ENCODE peak calls at places on chromosomes 1 and 21, in four cellular contexts. One of them, this sample, is unnamed.

GRCh38 chr1:36533897-36534296 is 51.2 kb upstream of the CSF3R start:
- DNase-seq in body of pancreas: no peak
- DNase-seq in Peyer's patch: peak
- DNase-seq in brain microvascular endothelial cell: no peak
- DNase-seq in this sample: no peak

GRCh38 chr1:40710581-40711315 is 19.2 kb downstream of the NFYC start:
- DNase-seq in brain microvascular endothelial cell: no peak
- DNase-seq in body of pancreas: peak
- DNase-seq in Peyer's patch: no peak
- DNase-seq in this sample: no peak

GRCh38 chr1:116769561-116769977 is 15.3 kb downstream of the CD2 start:
- DNase-seq in body of pancreas: no peak
- DNase-seq in brain microvascular endothelial cell: peak
- DNase-seq in Peyer's patch: peak
- DNase-seq in this sample: no peak

GRCh38 chr1:212500351-212500750 is 67.6 kb downstream of the NENF start:
- DNase-seq in body of pancreas: no peak
- DNase-seq in brain microvascular endothelial cell: no peak
- DNase-seq in Peyer's patch: no peak
- DNase-seq in this sample: no peak

GRCh38 chr1:166032901-166033371 is 133.9 kb downstream of the FAM78B start:
- DNase-seq in brain microvascular endothelial cell: no peak
- DNase-seq in Peyer's patch: no peak
- DNase-seq in body of pancreas: peak
- DNase-seq in this sample: no peak

GRCh38 chr1:168396940-168397680 is 116.4 kb downstream of the TBX19 start:
- DNase-seq in body of pancreas: no peak
- DNase-seq in Peyer's patch: no peak
- DNase-seq in brain microvascular endothelial cell: no peak
- DNase-seq in this sample: no peak

GRCh38 chr1:243713470-243714186 is 136.4 kb downstream of the AKT3 start:
- DNase-seq in brain microvascular endothelial cell: no peak
- DNase-seq in Peyer's patch: no peak
- DNase-seq in body of pancreas: no peak
- DNase-seq in this sample: no peak

GRCh38 chr1:246667773-246668172 is 56.4 kb upstream of the SCCPDH start:
- DNase-seq in Peyer's patch: no peak
- DNase-seq in body of pancreas: no peak
- DNase-seq in brain microvascular endothelial cell: no peak
- DNase-seq in this sample: no peak

GRCh38 chr1:40763742-40764532 is 19.6 kb upstream of the KCNQ4 start:
- DNase-seq in body of pancreas: no peak
- DNase-seq in Peyer's patch: no peak
- DNase-seq in brain microvascular endothelial cell: no peak
- DNase-seq in this sample: no peak

GRCh38 chr1:66980745-66981367 is 56.1 kb downstream of the MIER1 start:
- DNase-seq in body of pancreas: no peak
- DNase-seq in brain microvascular endothelial cell: no peak
- DNase-seq in Peyer's patch: no peak
- DNase-seq in this sample: no peak

GRCh38 chr1:29583727-29584126 is 347.4 kb downstream of the PTPRU start:
- DNase-seq in Peyer's patch: no peak
- DNase-seq in body of pancreas: no peak
- DNase-seq in brain microvascular endothelial cell: no peak
- DNase-seq in this sample: no peak

GRCh38 chr1:50237081-50237480 is 128.4 kb downstream of the ELAVL4 start:
- DNase-seq in body of pancreas: no peak
- DNase-seq in brain microvascular endothelial cell: no peak
- DNase-seq in Peyer's patch: no peak
- DNase-seq in this sample: no peak

GRCh38 chr1:56468472-56468871 is 110.9 kb downstream of the PLPP3 start:
- DNase-seq in brain microvascular endothelial cell: no peak
- DNase-seq in body of pancreas: no peak
- DNase-seq in Peyer's patch: no peak
- DNase-seq in this sample: no peak

GRCh38 chr1:150567341-150567716 is 12.1 kb downstream of the MCL1 start:
- DNase-seq in body of pancreas: no peak
- DNase-seq in brain microvascular endothelial cell: no peak
- DNase-seq in Peyer's patch: peak
- DNase-seq in this sample: no peak

GRCh38 chr1:117262976-117263375 is 52.2 kb upstream of the VTCN1 start:
- DNase-seq in Peyer's patch: no peak
- DNase-seq in brain microvascular endothelial cell: no peak
- DNase-seq in body of pancreas: no peak
- DNase-seq in this sample: no peak

GRCh38 chr1:11796036-11796828 is 9.5 kb downstream of the MTHFR start:
- DNase-seq in body of pancreas: no peak
- DNase-seq in brain microvascular endothelial cell: peak
- DNase-seq in Peyer's patch: no peak
- DNase-seq in this sample: no peak

GRCh38 chr1:15260418-15261154 is 13.6 kb downstream of the FHAD1 start:
- DNase-seq in body of pancreas: peak
- DNase-seq in brain microvascular endothelial cell: peak
- DNase-seq in Peyer's patch: no peak
- DNase-seq in this sample: no peak

GRCh38 chr21:28607545-28607944 is 385.1 kb downstream of the LTN1 start:
- DNase-seq in brain microvascular endothelial cell: no peak
- DNase-seq in body of pancreas: no peak
- DNase-seq in Peyer's patch: no peak
- DNase-seq in this sample: no peak

GRCh38 chr1:226482196-226482595 is 66.4 kb upstream of the STUM start:
- DNase-seq in Peyer's patch: no peak
- DNase-seq in brain microvascular endothelial cell: no peak
- DNase-seq in body of pancreas: no peak
- DNase-seq in this sample: no peak

GRCh38 chr21:35208810-35209517 is 159.9 kb upstream of the RUNX1 start:
- DNase-seq in Peyer's patch: no peak
- DNase-seq in body of pancreas: no peak
- DNase-seq in brain microvascular endothelial cell: no peak
- DNase-seq in this sample: no peak

GRCh38 chr1:203899869-203900714 is 38.7 kb downstream of the SNRPE start:
- DNase-seq in Peyer's patch: no peak
- DNase-seq in brain microvascular endothelial cell: no peak
- DNase-seq in body of pancreas: peak
- DNase-seq in this sample: no peak

GRCh38 chr1:219507432-219507831 is 105.5 kb downstream of the ZC3H11B start:
- DNase-seq in body of pancreas: no peak
- DNase-seq in Peyer's patch: no peak
- DNase-seq in brain microvascular endothelial cell: no peak
- DNase-seq in this sample: no peak

GRCh38 chr1:109637446-109637845 is 17.8 kb downstream of the AMPD2 start:
- DNase-seq in body of pancreas: no peak
- DNase-seq in brain microvascular endothelial cell: no peak
- DNase-seq in Peyer's patch: no peak
- DNase-seq in this sample: no peak

GRCh38 chr21:31502537-31503143 is 156.9 kb upstream of the SOD1 start:
- DNase-seq in body of pancreas: no peak
- DNase-seq in Peyer's patch: no peak
- DNase-seq in brain microvascular endothelial cell: no peak
- DNase-seq in this sample: no peak

GRCh38 chr1:214824758-214825157 is 221.8 kb downstream of the CENPF start:
- DNase-seq in body of pancreas: no peak
- DNase-seq in brain microvascular endothelial cell: no peak
- DNase-seq in Peyer's patch: no peak
- DNase-seq in this sample: no peak

GRCh38 chr1:55375617-55376258 is 160.6 kb upstream of the USP24 start:
- DNase-seq in brain microvascular endothelial cell: no peak
- DNase-seq in body of pancreas: peak
- DNase-seq in Peyer's patch: peak
- DNase-seq in this sample: no peak

GRCh38 chr1:166159656-166160055 is 7.1 kb downstream of the FAM78B start:
- DNase-seq in body of pancreas: no peak
- DNase-seq in brain microvascular endothelial cell: no peak
- DNase-seq in Peyer's patch: no peak
- DNase-seq in this sample: no peak

GRCh38 chr1:32992489-32993214 is 28.0 kb upstream of the RNF19B start:
- DNase-seq in Peyer's patch: peak
- DNase-seq in brain microvascular endothelial cell: peak
- DNase-seq in body of pancreas: peak
- DNase-seq in this sample: peak

GRCh38 chr1:230189276-230190183 is 122.5 kb downstream of the GALNT2 start:
- DNase-seq in body of pancreas: no peak
- DNase-seq in brain microvascular endothelial cell: no peak
- DNase-seq in Peyer's patch: no peak
- DNase-seq in this sample: no peak

GRCh38 chr21:38147391-38147790 is 109.4 kb upstream of the KCNJ15 start:
- DNase-seq in Peyer's patch: no peak
- DNase-seq in brain microvascular endothelial cell: no peak
- DNase-seq in body of pancreas: no peak
- DNase-seq in this sample: no peak

GRCh38 chr21:46005481-46005881 is 23.9 kb downstream of the COL6A1 start:
- DNase-seq in brain microvascular endothelial cell: no peak
- DNase-seq in Peyer's patch: peak
- DNase-seq in body of pancreas: no peak
- DNase-seq in this sample: no peak

GRCh38 chr21:39452207-39452964 is 616 bp downstream of the SH3BGR start:
- DNase-seq in brain microvascular endothelial cell: no peak
- DNase-seq in Peyer's patch: no peak
- DNase-seq in body of pancreas: no peak
- DNase-seq in this sample: no peak

GRCh38 chr1:3350441-3351261 is 103.8 kb upstream of the ARHGEF16 start:
- DNase-seq in brain microvascular endothelial cell: no peak
- DNase-seq in body of pancreas: no peak
- DNase-seq in Peyer's patch: no peak
- DNase-seq in this sample: no peak

GRCh38 chr1:214076341-214077035 is 88.7 kb downstream of the PROX1 start:
- DNase-seq in Peyer's patch: no peak
- DNase-seq in brain microvascular endothelial cell: no peak
- DNase-seq in body of pancreas: peak
- DNase-seq in this sample: no peak

GRCh38 chr1:96880626-96881025 is 159.0 kb downstream of the PTBP2 start:
- DNase-seq in brain microvascular endothelial cell: no peak
- DNase-seq in Peyer's patch: no peak
- DNase-seq in body of pancreas: no peak
- DNase-seq in this sample: no peak

DNA sequence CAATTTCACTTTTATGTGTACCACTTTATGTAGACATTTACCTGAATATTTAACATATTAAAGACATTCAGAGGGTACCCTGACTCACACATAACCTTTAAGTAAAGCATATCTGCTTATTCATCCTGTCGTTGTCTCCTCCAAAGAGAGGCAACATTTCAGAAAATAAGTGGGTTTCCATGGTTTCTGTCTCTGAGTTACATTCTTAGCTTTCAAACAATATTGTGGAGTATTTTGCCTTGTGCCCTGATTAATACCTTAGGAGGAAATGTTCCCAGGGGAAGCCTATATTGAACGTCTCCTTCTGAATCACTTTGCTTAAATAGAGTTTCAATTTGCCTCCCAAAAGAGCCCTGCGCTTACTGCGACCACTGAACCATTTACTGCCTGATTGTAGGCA is 26.1 kb downstream of the PALMD start:
- DNase-seq in body of pancreas: no peak
- DNase-seq in Peyer's patch: no peak
- DNase-seq in brain microvascular endothelial cell: no peak
- DNase-seq in this sample: no peak
- TF ChIP-seq CTCF in body of pancreas: no peak
- TF ChIP-seq CTCF in Peyer's patch: no peak
- TF ChIP-seq CTCF in brain microvascular endothelial cell: no peak
- TF ChIP-seq CTCF in this sample: no peak

DNA sequence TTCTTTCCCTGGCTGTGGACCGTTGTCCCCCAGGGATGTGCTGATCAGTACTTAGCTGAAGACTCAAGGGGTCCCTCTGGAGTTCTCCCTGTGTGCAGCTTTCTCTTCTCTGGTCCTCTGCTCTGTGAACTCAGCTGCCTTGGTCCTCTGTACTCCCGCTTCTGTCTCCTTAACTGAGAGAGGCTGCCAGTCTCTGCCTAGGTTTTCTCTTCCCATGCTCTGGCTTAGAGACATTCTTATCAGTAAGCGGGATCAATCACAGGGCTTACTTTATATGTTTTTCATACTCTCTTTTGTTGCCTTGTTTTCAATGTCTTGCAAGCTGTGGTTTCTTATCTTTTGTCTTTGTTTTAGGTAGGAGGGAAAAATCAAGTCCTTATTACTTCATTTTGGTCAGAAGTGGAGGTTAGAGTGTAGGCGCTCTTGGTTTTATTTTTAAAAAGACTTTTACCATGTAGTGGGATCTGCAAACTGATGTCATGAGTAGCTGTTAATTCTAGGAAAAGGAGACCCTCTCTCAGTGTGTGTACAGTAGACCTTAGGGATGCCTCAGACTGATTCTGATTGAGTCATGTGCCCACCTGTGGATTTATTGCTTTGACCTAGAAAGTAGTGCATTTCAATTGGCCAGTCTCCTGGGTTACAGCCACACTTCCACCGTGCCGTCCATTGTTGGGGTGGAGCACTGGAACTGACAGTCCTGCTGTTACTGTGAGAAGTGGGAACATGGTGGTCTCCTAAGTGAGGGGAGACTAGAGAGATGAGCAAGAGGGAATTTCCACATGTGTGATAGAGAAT is 46.6 kb downstream of the TTC3 start:
- DNase-seq in Peyer's patch: no peak
- DNase-seq in brain microvascular endothelial cell: no peak
- DNase-seq in body of pancreas: no peak
- DNase-seq in this sample: no peak
- TF ChIP-seq CTCF in Peyer's patch: no peak
- TF ChIP-seq CTCF in brain microvascular endothelial cell: peak
- TF ChIP-seq CTCF in body of pancreas: no peak
- TF ChIP-seq CTCF in this sample: no peak

GRCh38 chr1:202654079-202654478 is 56.2 kb downstream of the SYT2 start:
- DNase-seq in body of pancreas: no peak
- DNase-seq in Peyer's patch: no peak
- DNase-seq in brain microvascular endothelial cell: no peak
- DNase-seq in this sample: no peak

GRCh38 chr1:202656951-202657646 is 53.2 kb downstream of the SYT2 start:
- DNase-seq in brain microvascular endothelial cell: peak
- DNase-seq in Peyer's patch: no peak
- DNase-seq in body of pancreas: no peak
- DNase-seq in this sample: no peak

GRCh38 chr1:202658766-202659165 is 51.5 kb downstream of the SYT2 start:
- DNase-seq in body of pancreas: no peak
- DNase-seq in Peyer's patch: no peak
- DNase-seq in brain microvascular endothelial cell: no peak
- DNase-seq in this sample: no peak

GRCh38 chr1:202658251-202658650 is 52.0 kb downstream of the SYT2 start:
- DNase-seq in Peyer's patch: no peak
- DNase-seq in body of pancreas: no peak
- DNase-seq in brain microvascular endothelial cell: no peak
- DNase-seq in this sample: no peak

GRCh38 chr1:202656057-202656456 is 54.2 kb downstream of the SYT2 start:
- DNase-seq in Peyer's patch: no peak
- DNase-seq in brain microvascular endothelial cell: peak
- DNase-seq in body of pancreas: no peak
- DNase-seq in this sample: no peak
- TF ChIP-seq CTCF in Peyer's patch: peak
- TF ChIP-seq CTCF in brain microvascular endothelial cell: peak
- TF ChIP-seq CTCF in body of pancreas: no peak
- TF ChIP-seq CTCF in this sample: no peak

DNA sequence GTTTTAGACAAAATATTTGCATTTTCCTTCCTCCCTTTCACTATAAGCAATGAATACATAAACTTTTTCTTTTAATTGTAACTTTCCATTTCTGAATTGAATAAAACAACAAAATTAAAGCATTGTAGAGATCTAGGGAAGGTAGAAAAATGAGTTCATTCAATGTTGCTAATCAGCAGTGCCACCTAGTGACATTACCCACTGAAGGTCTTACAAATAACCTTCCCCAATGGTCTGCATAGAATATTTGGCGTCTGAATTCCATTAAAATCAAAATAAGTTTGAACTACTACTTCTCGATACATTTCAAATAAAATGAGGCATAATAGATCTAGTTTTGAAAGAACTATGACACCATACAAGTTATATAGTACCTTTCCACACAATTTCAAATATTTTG is 19.6 kb downstream of the FH start:
- DNase-seq in Peyer's patch: no peak
- DNase-seq in body of pancreas: no peak
- DNase-seq in brain microvascular endothelial cell: peak
- DNase-seq in this sample: no peak
- TF ChIP-seq CTCF in Peyer's patch: peak
- TF ChIP-seq CTCF in body of pancreas: peak
- TF ChIP-seq CTCF in brain microvascular endothelial cell: peak
- TF ChIP-seq CTCF in this sample: no peak